ENCODE peak calls at places on chromosomes 1 and 21, in eight cellular contexts. Y is effector CD4-positive, alpha-beta T cell; P is anterior cingulate cortex; L is progenitor cell of endocrine pancreas; X is glutamatergic neuron; Z is HFF-Myc; V is activated T-cell treated with anti-CD3 and anti-CD28 coated beads for 24 hours; K is A549. C is an unnamed sample.

GRCh38 chr1:24926596-24927249 is 3.4 kb downstream of the RUNX3 start:
- DNase-seq in Y (no peak), P (no peak), L (no peak), X (no peak), Z (no peak), V (no peak), K (no peak), C (no peak)

GRCh38 chr21:15063081-15063820 is 1.5 kb downstream of the NRIP1 start:
- DNase-seq in Y (no peak), P (no peak), L (no peak), X (no peak), Z (no peak), V (peak), K (no peak), C (no peak)

GRCh38 chr1:33140153-33141149 is 41.4 kb downstream of the TRIM62 start:
- DNase-seq in Y (no peak), P (no peak), L (no peak), X (no peak), Z (no peak), V (no peak), K (no peak), C (no peak)

GRCh38 chr1:1157914-1158710 is 15.6 kb upstream of the TTLL10 start:
- DNase-seq in Y (no peak), P (peak), L (peak), X (peak), Z (no peak), V (no peak), K (no peak), C (no peak)

GRCh38 chr1:118588566-118588965 is 399.6 kb downstream of the TBX15 start:
- DNase-seq in Y (no peak), P (no peak), L (no peak), X (no peak), Z (no peak), V (no peak), K (no peak), C (no peak)

GRCh38 chr1:82491301-82491986 is 690.7 kb downstream of the ADGRL2 start:
- DNase-seq in Y (no peak), P (no peak), L (no peak), X (no peak), Z (no peak), V (no peak), K (no peak), C (no peak)

GRCh38 chr1:50704126-50704525 is 255.9 kb downstream of the FAF1 start:
- DNase-seq in Y (no peak), P (no peak), L (no peak), X (no peak), Z (peak), V (no peak), K (peak), C (no peak)

GRCh38 chr1:12485231-12486172 is 132.5 kb downstream of the DHRS3 start:
- DNase-seq in Y (no peak), P (no peak), L (no peak), X (no peak), Z (peak), V (no peak), K (no peak), C (no peak)

GRCh38 chr1:79006564-79006963 is at the start of gene ADGRL4:
- DNase-seq in Y (no peak), P (no peak), L (peak), X (peak), Z (no peak), V (no peak), K (no peak), C (no peak)

GRCh38 chr1:29339176-29339575 is 102.9 kb downstream of the PTPRU start:
- DNase-seq in Y (no peak), P (no peak), L (no peak), X (no peak), Z (no peak), V (no peak), K (peak), C (no peak)

GRCh38 chr1:80036690-80037432 is 1030.3 kb upstream of the ADGRL4 start:
- DNase-seq in Y (no peak), P (no peak), L (no peak), X (no peak), Z (no peak), V (no peak), K (no peak), C (no peak)

GRCh38 chr1:167516404-167517388 is 1.6 kb downstream of the CD247 start:
- DNase-seq in Y (no peak), P (no peak), L (no peak), X (no peak), Z (no peak), V (no peak), K (no peak), C (no peak)

GRCh38 chr1:97332716-97333115 is 588.1 kb downstream of the DPYD start:
- DNase-seq in Y (no peak), P (no peak), L (no peak), X (no peak), Z (no peak), V (no peak), K (no peak), C (no peak)

GRCh38 chr1:178172939-178173338 is 79.0 kb downstream of the RASAL2 start:
- DNase-seq in Y (no peak), P (no peak), L (no peak), X (no peak), Z (no peak), V (no peak), K (peak), C (no peak)

GRCh38 chr1:226406401-226406881 is 1.5 kb downstream of the PARP1 start:
- DNase-seq in Y (no peak), P (no peak), L (no peak), X (no peak), Z (no peak), V (no peak), K (peak), C (no peak)

GRCh38 chr1:230159580-230159979 is 92.5 kb downstream of the GALNT2 start:
- DNase-seq in Y (no peak), P (no peak), L (no peak), X (no peak), Z (no peak), V (no peak), K (no peak), C (no peak)

GRCh38 chr1:156684227-156684782 is 7.1 kb upstream of the NES start:
- DNase-seq in Y (no peak), P (no peak), L (no peak), X (no peak), Z (no peak), V (no peak), K (no peak), C (no peak)

GRCh38 chr1:244100691-244101453 is 49.8 kb downstream of the ZBTB18 start:
- DNase-seq in Y (no peak), P (no peak), L (no peak), X (no peak), Z (no peak), V (no peak), K (no peak), C (no peak)

GRCh38 chr21:45280178-45280821 is 7.4 kb downstream of the POFUT2 start:
- DNase-seq in Y (no peak), P (no peak), L (no peak), X (no peak), Z (no peak), V (no peak), K (no peak), C (no peak)

GRCh38 chr1:67590329-67590728 is 94.7 kb upstream of the GADD45A start:
- DNase-seq in Y (no peak), P (no peak), L (no peak), X (no peak), Z (no peak), V (no peak), K (no peak), C (no peak)

C was measured in SK-N-MC.